ENCODE peak calls at places on chromosomes 2 and 18, in six cellular contexts. V is A549, P is GM12878, K is HepG2, A is K562, D is endothelial cell of umbilical vein. E is an unnamed sample.

GRCh38 chr2:28736034-28736433 is 15.6 kb upstream of the PPP1CB start:
- DNase-seq in V (no peak), P (no peak), K (no peak), A (no peak), D (peak; percentile 49), E (no peak)

GRCh38 chr18:56937874-56938273 is 209.0 kb upstream of the BOD1L2 start:
- DNase-seq in V (no peak), P (no peak), K (no peak), A (no peak), D (no peak), E (no peak)

GRCh38 chr2:190981733-190982132 is 32.2 kb downstream of the STAT1 start:
- DNase-seq in V (no peak), P (no peak), K (no peak), A (no peak), D (no peak), E (no peak)

GRCh38 chr18:31646332-31646822 is 38.0 kb downstream of the B4GALT6 start:
- DNase-seq in V (no peak), P (no peak), K (no peak), A (no peak), D (no peak), E (peak; percentile 52)

GRCh38 chr2:11377915-11378649 is 33.6 kb upstream of the ROCK2 start:
- DNase-seq in V (no peak), P (peak; percentile 61), K (no peak), A (no peak), D (no peak), E (no peak)

GRCh38 chr2:197571622-197572271 is 55.9 kb downstream of the MOB4 start:
- DNase-seq in V (peak; percentile 70), P (no peak), K (peak; percentile 37), A (no peak), D (no peak), E (no peak)

GRCh38 chr2:2022941-2023586 is 278.7 kb upstream of the PXDN start:
- DNase-seq in V (no peak), P (no peak), K (no peak), A (no peak), D (no peak), E (no peak)

GRCh38 chr18:24426398-24427294 is at the start of gene IMPACT:
- DNase-seq in V (peak; percentile 82), P (no peak), K (peak; percentile 38), A (peak; percentile 88), D (peak; percentile 83), E (peak; percentile 90)

GRCh38 chr2:238701066-238701906 is 146.6 kb upstream of the TWIST2 start:
- DNase-seq in V (no peak), P (no peak), K (no peak), A (no peak), D (no peak), E (no peak)

GRCh38 chr2:37802106-37802791 is 122.8 kb upstream of the RMDN2 start:
- DNase-seq in V (peak; percentile 44), P (no peak), K (no peak), A (no peak), D (no peak), E (no peak)

GRCh38 chr2:37566517-37566961 is 104.9 kb downstream of the CDC42EP3 start:
- DNase-seq in V (no peak), P (no peak), K (no peak), A (no peak), D (peak; percentile 50), E (no peak)

GRCh38 chr18:8448091-8448490 is 161.1 kb upstream of the RAB12 start:
- DNase-seq in V (no peak), P (no peak), K (no peak), A (no peak), D (no peak), E (no peak)

GRCh38 chr2:206831442-206831995 is 66.1 kb downstream of the FASTKD2 start:
- DNase-seq in V (no peak), P (no peak), K (no peak), A (no peak), D (no peak), E (no peak)

GRCh38 chr2:145156199-145156598 is 636.3 kb upstream of the ZEB2 start:
- DNase-seq in V (no peak), P (no peak), K (no peak), A (no peak), D (no peak), E (no peak)

GRCh38 chr2:191020742-191021381 is 6.9 kb upstream of the STAT1 start:
- DNase-seq in V (peak; percentile 67), P (no peak), K (peak; percentile 71), A (peak; percentile 37), D (no peak), E (peak; percentile 88)

GRCh38 chr2:218780851-218781690 is 876 bp upstream of the CYP27A1 start:
- DNase-seq in V (peak; percentile 27), P (no peak), K (peak; percentile 92), A (no peak), D (no peak), E (no peak)

GRCh38 chr2:146540271-146540932 is 1304.4 kb upstream of the ACVR2A start:
- DNase-seq in V (no peak), P (no peak), K (no peak), A (no peak), D (peak; percentile 6), E (no peak)

GRCh38 chr2:146547236-146547635 is 1297.6 kb upstream of the ACVR2A start:
- DNase-seq in V (no peak), P (no peak), K (no peak), A (no peak), D (peak; percentile 4), E (no peak)

GRCh38 chr2:146544701-146545100 is 1300.1 kb upstream of the ACVR2A start:
- DNase-seq in V (no peak), P (no peak), K (no peak), A (no peak), D (no peak), E (no peak)

GRCh38 chr2:146537477-146537876 is 1307.4 kb upstream of the ACVR2A start:
- DNase-seq in V (no peak), P (no peak), K (no peak), A (no peak), D (no peak), E (no peak)

GRCh38 chr2:146541896-146542295 is 1302.9 kb upstream of the ACVR2A start:
- DNase-seq in V (no peak), P (no peak), K (no peak), A (no peak), D (no peak), E (no peak)
- H3K4me3 ChIP-seq in V (no peak overlapping the region), P (no peak overlapping the region), K (no peak overlapping the region), A (no peak overlapping the region), D (no peak overlapping the region), E (no peak overlapping the region)

GRCh38 chr2:96839288-96839874 is 4.4 kb downstream of the ANKRD23 start:
- DNase-seq in V (no peak), P (no peak), K (no peak), A (no peak), D (no peak), E (peak; percentile 84)
- TF ChIP-seq MYC in V (no peak), P (peak; percentile 33), K (no peak), A (no peak), D (no peak), E (no peak)

GRCh38 chr2:201180010-201180409 is 2.9 kb upstream of the CASP10 start:
- DNase-seq in V (peak; percentile 26), P (no peak), K (peak; percentile 63), A (no peak), D (no peak), E (peak; percentile 44)

GRCh38 chr2:201183373-201183742 is 417 bp downstream of the CASP10 start:
- DNase-seq in V (no peak), P (no peak), K (no peak), A (no peak), D (no peak), E (no peak)

GRCh38 chr2:201185863-201186262 is 2.9 kb downstream of the CASP10 start:
- DNase-seq in V (no peak), P (no peak), K (no peak), A (no peak), D (no peak), E (peak; percentile 34)

GRCh38 chr2:201188449-201188848 is 5.5 kb downstream of the CASP10 start:
- DNase-seq in V (no peak), P (no peak), K (no peak), A (no peak), D (no peak), E (no peak)

GRCh38 chr2:201182650-201183372 is at the start of gene CASP10:
- DNase-seq in V (peak; percentile 89), P (peak; percentile 77), K (peak; percentile 94), A (peak; percentile 88), D (peak; percentile 95), E (peak; percentile 87)
- H3K4me3 ChIP-seq in V (peak within 1 kb of the TSS; percentile 52), P (peak within 1 kb of the TSS; percentile 70), K (peak within 1 kb of the TSS; percentile 68), A (peak within 1 kb of the TSS; percentile 58), D (peak within 1 kb of the TSS; percentile 59), E (peak within 1 kb of the TSS; percentile 78)

GRCh38 chr2:205758051-205758450 is 75.8 kb downstream of the NRP2 start:
- DNase-seq in V (peak; percentile 38), P (no peak), K (no peak), A (no peak), D (peak; percentile 73), E (no peak)
- TF ChIP-seq MYC in V (no peak), P (no peak), K (no peak), A (no peak), D (no peak), E (no peak)

GRCh38 chr2:55010149-55010591 is 40.1 kb downstream of the RTN4 start:
- DNase-seq in V (peak; percentile 67), P (peak; percentile 60), K (no peak), A (peak; percentile 57), D (no peak), E (no peak)
- H3K4me3 ChIP-seq in V (peak overlapping the region; percentile 15), P (peak overlapping the region; percentile 57), K (no peak overlapping the region), A (no peak overlapping the region), D (no peak overlapping the region), E (no peak overlapping the region)

GRCh38 chr2:46339676-46340459 is 42.7 kb downstream of the EPAS1 start:
- DNase-seq in V (no peak), P (no peak), K (peak; percentile 47), A (peak; percentile 96), D (peak; percentile 42), E (peak; percentile 33)
- TF ChIP-seq MYC in V (no peak), P (no peak), K (peak; percentile 64), A (peak; percentile 98), D (no peak), E (no peak)

DNA sequence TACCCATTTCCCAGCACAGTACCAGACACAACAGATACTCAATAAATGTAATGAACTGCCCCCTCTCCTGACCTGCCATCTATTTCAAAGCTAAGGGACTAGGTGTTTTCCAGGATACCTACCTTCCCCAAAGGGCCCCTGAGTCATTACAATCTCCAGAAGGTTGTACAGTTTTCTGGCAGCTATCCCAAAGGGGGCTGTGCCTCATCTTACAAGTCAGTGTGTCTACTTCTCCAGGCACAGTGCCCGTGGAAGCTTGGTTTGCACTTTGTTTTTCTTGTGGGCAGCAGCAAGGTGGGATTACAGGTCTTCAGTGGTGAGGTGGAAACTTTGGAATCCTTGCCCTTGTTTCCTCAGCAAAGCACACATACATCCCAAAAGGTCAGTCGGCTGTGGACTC is 62.8 kb upstream of the CYP26B1 start:
- DNase-seq in V (peak; percentile 43), P (no peak), K (no peak), A (peak; percentile 10), D (no peak), E (no peak)
- H3K4me3 ChIP-seq in V (no peak overlapping the region), P (no peak overlapping the region), K (no peak overlapping the region), A (no peak overlapping the region), D (no peak overlapping the region), E (no peak overlapping the region)